ENCODE peak calls at places on chromosome 22, in four cellular contexts. V is K562, P is A549, Q is HepG2. X is an unnamed sample.
A peak's percentile ranks its signal among the peaks of the same experiment; 100 is the strongest.

GRCh38 chr22:23180301-23180892 is at the start of gene BCR:
- DNase-seq in V (peak; percentile 100), P (peak; percentile 51), Q (no peak), X (no peak)

GRCh38 chr22:50455201-50455600 is 19.6 kb downstream of the SBF1 start:
- DNase-seq in V (no peak), P (no peak), Q (no peak), X (no peak)

GRCh38 chr22:23181763-23182288 is 1.5 kb downstream of the BCR start:
- DNase-seq in V (peak; percentile 68), P (no peak), Q (no peak), X (no peak)

GRCh38 chr22:47698906-47699305 is 936.5 kb downstream of the TBC1D22A start:
- DNase-seq in V (no peak), P (no peak), Q (no peak), X (no peak)

GRCh38 chr22:32355760-32356159 is 1.9 kb upstream of the RFPL3 start:
- DNase-seq in V (no peak), P (no peak), Q (peak; percentile 18), X (no peak)

GRCh38 chr22:23608583-23608982 is 23.5 kb downstream of the DRICH1 start:
- DNase-seq in V (peak; percentile 45), P (no peak), Q (no peak), X (no peak)

GRCh38 chr22:40593460-40594273 is 42.9 kb downstream of the MRTFA start:
- DNase-seq in V (peak; percentile 27), P (no peak), Q (peak; percentile 25), X (peak; percentile 68)

GRCh38 chr22:40425082-40425481 is 54.7 kb downstream of the SGSM3 start:
- DNase-seq in V (no peak), P (no peak), Q (no peak), X (no peak)

GRCh38 chr22:35437038-35437437 is 37.1 kb downstream of the MCM5 start:
- DNase-seq in V (peak; percentile 58), P (peak; percentile 41), Q (no peak), X (no peak)

GRCh38 chr22:36056980-36057379 is 28.4 kb upstream of the RBFOX2 start:
- DNase-seq in V (no peak), P (no peak), Q (no peak), X (no peak)

GRCh38 chr22:25368271-25368670 is 148.8 kb downstream of the CRYBB2 start:
- DNase-seq in V (no peak), P (no peak), Q (no peak), X (no peak)

DNA sequence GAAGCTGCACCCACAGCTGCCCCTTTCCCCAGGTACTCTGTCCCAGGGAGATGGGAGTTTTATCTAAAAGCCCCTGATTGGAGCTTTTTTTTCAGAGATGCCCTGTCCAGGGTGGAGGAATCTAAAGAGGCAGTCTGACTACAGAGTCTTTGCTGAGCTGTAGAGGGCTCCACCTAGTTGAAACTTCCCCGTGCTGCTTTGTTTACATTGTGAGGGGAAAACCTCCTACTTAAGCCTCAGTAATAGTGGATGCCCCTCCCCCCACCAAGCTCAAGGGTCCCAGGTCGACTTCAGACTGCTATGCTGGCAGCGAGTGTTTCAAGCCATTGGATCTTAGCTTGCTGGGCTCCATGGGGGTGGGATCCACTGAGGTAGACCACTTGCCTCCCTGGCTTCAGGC is 470.1 kb upstream of the LARGE1 start:
- DNase-seq in V (no peak), P (no peak), Q (no peak), X (no peak)
- TF ChIP-seq POLR2AphosphoS2 in V (no peak), P (no peak), Q (no peak), X (no peak)

GRCh38 chr22:44050766-44051747 is 27.0 kb downstream of the PARVB start:
- DNase-seq in V (no peak), P (no peak), Q (no peak), X (no peak)

GRCh38 chr22:44051961-44052360 is 27.9 kb downstream of the PARVB start:
- DNase-seq in V (no peak), P (no peak), Q (no peak), X (no peak)

GRCh38 chr22:44046485-44047141 is 22.5 kb downstream of the PARVB start:
- DNase-seq in V (peak; percentile 92), P (no peak), Q (no peak), X (no peak)

GRCh38 chr22:44047891-44048301 is 23.8 kb downstream of the PARVB start:
- DNase-seq in V (no peak), P (no peak), Q (no peak), X (no peak)

GRCh38 chr22:44049369-44050231 is 25.5 kb downstream of the PARVB start:
- DNase-seq in V (no peak), P (no peak), Q (no peak), X (no peak)
- TF ChIP-seq POLR2AphosphoS2 in V (no peak), P (no peak), Q (no peak), X (no peak)

GRCh38 chr22:41800348-41801146 is at the start of gene CCDC134:
- DNase-seq in V (peak; percentile 87), P (peak; percentile 82), Q (peak; percentile 74), X (peak; percentile 70)
- TF ChIP-seq POLR2AphosphoS2 in V (no peak), P (no peak), Q (no peak), X (peak; percentile 94)

DNA sequence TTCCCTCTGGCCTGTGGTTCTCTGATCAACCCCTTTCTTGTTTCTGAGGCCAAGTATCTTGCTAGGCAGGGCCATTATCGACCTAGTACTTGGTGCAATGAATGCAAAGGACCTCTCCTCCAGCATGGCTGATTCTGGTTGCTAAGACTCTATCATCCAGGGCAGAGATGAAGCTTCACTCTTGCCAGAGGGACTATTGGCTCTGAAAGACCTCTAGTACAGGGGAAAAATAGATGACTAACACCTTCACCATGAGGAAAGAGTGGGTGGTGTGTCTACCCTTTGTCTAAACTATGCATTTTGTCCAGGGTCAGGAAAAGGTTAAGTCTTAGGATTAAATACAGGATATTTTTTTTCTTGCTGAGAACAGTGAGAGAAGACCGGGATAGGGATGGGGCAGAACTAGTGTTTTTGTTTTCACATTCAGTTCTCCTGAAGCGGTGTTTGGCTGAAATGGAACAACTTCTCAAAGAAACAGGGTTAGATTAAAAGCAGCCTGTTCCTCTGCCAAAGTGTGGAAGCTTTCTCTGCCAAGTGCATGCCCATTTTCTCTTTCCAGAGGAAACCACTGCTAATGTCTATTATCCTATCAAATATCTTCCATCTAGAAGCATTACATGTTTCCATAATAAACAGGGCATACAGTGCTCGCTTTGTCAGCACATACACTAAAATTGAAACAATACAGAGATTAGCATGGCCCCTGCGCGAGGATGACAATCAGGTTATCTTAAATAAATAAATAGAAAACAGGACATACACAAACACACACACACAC is 5.0 kb upstream of the MTFP1 start:
- DNase-seq in V (peak; percentile 59), P (no peak), Q (no peak), X (no peak)
- TF ChIP-seq POLR2AphosphoS2 in V (no peak), P (no peak), Q (no peak), X (no peak)

GRCh38 chr22:26753125-26753862 is 95.9 kb downstream of the MIAT start:
- DNase-seq in V (no peak), P (no peak), Q (no peak), X (no peak)

GRCh38 chr22:26744892-26745808 is 87.8 kb downstream of the MIAT start:
- DNase-seq in V (no peak), P (no peak), Q (no peak), X (no peak)

GRCh38 chr22:26751217-26751616 is 93.8 kb downstream of the MIAT start:
- DNase-seq in V (peak; percentile 7), P (peak; percentile 36), Q (no peak), X (no peak)

GRCh38 chr22:26746311-26746710 is 88.9 kb downstream of the MIAT start:
- DNase-seq in V (no peak), P (no peak), Q (no peak), X (no peak)

DNA sequence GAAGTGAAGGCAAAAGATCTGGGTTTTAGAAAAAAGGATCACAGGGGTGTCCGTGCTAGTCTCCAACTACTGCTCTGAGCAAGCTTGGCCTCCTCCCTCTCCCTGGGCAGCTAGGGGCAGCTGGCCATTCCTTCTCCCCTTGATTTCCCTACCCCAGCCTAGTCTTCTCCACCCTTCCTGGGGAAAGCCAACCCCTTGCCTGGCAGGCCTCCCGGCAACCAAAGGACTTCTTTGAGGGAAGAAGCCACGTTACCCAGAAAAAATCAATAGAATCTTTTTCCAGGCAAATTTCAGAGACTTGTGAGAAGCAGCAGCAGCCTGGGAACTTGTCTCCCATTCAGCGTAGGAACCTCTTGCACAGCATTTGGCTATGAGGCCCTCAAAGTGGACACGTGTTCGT is 91.5 kb downstream of the MIAT start:
- DNase-seq in V (no peak), P (no peak), Q (no peak), X (no peak)
- TF ChIP-seq POLR2AphosphoS2 in V (no peak), P (no peak), Q (no peak), X (no peak)

GRCh38 chr22:27788889-27789288 is 12.7 kb downstream of the MN1 start:
- DNase-seq in V (no peak), P (no peak), Q (no peak), X (no peak)
- TF ChIP-seq POLR2AphosphoS2 in V (no peak), P (no peak), Q (no peak), X (no peak)

DNA sequence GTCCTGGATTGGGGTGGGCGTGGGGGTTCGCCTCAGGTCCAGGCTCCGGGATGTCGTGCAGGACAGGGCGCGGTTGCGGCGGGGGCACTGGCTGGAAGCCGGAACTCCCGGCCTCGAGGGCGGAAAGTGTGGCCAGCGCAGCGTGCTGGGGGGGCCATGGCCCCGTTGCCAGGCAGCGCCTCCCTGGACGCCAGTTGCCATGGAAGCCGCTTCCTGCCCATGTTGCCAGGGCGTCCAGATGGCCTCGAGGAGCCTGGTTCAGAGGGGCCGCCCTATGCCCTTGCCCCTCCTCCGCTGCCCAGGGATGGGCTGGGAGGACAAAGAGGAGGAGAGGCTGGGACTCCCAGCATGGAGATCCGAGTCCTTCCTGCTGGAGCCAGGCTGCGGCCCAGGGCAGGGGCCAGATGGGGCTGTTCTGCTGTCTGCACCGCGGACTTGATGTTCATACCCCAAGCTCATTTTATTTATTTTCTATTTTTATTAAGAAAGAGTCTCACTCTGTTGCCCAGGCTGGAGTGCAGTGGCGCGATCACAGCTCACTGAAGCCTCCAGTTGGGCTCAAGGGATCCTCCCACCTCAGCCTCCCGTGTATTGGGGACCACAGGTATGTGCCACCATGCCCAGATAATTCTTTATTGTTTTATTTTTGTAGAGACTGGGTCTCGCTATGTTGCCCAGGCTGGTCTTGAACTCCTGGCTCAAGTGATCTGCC is 4.6 kb upstream of the CCDC188 start:
- DNase-seq in V (no peak), P (no peak), Q (peak; percentile 19), X (no peak)
- TF ChIP-seq POLR2AphosphoS2 in V (no peak), P (no peak), Q (no peak), X (no peak)

GRCh38 chr22:42231929-42232328 is 38.5 kb downstream of the TCF20 start:
- DNase-seq in V (no peak), P (no peak), Q (no peak), X (no peak)

GRCh38 chr22:42236268-42236667 is 34.2 kb downstream of the TCF20 start:
- DNase-seq in V (no peak), P (no peak), Q (no peak), X (no peak)

GRCh38 chr22:42229455-42230149 is 40.9 kb downstream of the TCF20 start:
- DNase-seq in V (no peak), P (no peak), Q (no peak), X (no peak)

GRCh38 chr22:42236848-42237247 is 33.6 kb downstream of the TCF20 start:
- DNase-seq in V (no peak), P (no peak), Q (no peak), X (no peak)

DNA sequence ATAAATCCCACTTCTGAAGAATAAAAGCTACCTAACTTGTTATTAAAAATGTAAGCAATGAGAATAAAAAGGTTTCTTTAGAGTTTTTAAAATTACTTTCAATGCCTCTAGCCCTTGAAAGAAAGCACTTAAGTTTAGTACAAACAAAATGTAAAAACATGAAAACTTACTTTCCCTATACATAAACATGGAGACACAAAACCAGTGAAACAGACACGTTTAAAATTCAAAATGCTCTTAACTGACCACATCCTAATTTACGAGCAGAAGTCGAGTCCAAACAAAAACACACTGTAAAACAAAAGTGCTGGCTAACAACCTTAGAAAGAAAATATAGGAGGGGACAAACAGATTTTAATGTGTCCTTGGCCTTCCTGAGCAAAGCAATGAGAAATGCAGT is 36.6 kb downstream of the TCF20 start:
- DNase-seq in V (no peak), P (no peak), Q (no peak), X (no peak)
- TF ChIP-seq POLR2AphosphoS2 in V (no peak), P (no peak), Q (no peak), X (no peak)